ENCODE peak calls at places on chromosomes 5 and 9, in four cellular contexts. C is K562, P is HEK293T, I is GM12878. S is an unnamed sample.

GRCh38 chr5:169980418-169981053 is at the start of gene INSYN2B:
- DNase-seq in I (no peak), C (peak), P (peak), S (peak)

GRCh38 chr9:114302727-114303126 is 20.2 kb upstream of the ORM1 start:
- DNase-seq in I (no peak), C (no peak), P (no peak), S (no peak)

GRCh38 chr5:138444774-138445546 is 6.1 kb downstream of the REEP2 start:
- DNase-seq in I (no peak), C (no peak), P (no peak), S (no peak)

GRCh38 chr9:84339951-84340350 is 607 bp downstream of the SLC28A3 start:
- DNase-seq in C (no peak), P (no peak), I (no peak), S (no peak)

GRCh38 chr5:10482791-10483530 is 41.3 kb downstream of the ROPN1L start:
- DNase-seq in P (no peak), I (no peak), C (no peak), S (no peak)

GRCh38 chr9:116859763-116860162 is 172.7 kb downstream of the TRIM32 start:
- DNase-seq in P (no peak), I (no peak), C (no peak), S (no peak)

GRCh38 chr5:127080001-127080478 is 6.7 kb upstream of the C5orf63 start:
- DNase-seq in P (no peak), C (peak), I (no peak), S (no peak)

GRCh38 chr5:178778919-178779318 is 48.5 kb upstream of the ZNF354A start:
- DNase-seq in C (no peak), I (no peak), P (no peak), S (no peak)

GRCh38 chr9:86287013-86287412 is 4.7 kb upstream of the ISCA1 start:
- DNase-seq in I (no peak), P (peak), C (peak), S (peak)

GRCh38 chr9:110048976-110049698 is 158.8 kb downstream of the C9orf152 start:
- DNase-seq in C (no peak), I (no peak), P (peak), S (peak)

GRCh38 chr5:61082516-61083280 is 79.6 kb downstream of the SMIM15 start:
- DNase-seq in P (no peak), C (no peak), I (no peak), S (no peak)

GRCh38 chr9:110828148-110828730 is 159.6 kb downstream of the MUSK start:
- DNase-seq in I (no peak), P (no peak), C (no peak), S (no peak)

GRCh38 chr5:178551059-178551458 is 39.1 kb downstream of the COL23A1 start:
- DNase-seq in C (peak), P (no peak), I (no peak), S (peak)

GRCh38 chr5:60544162-60544561 is 155.8 kb downstream of the DEPDC1B start:
- DNase-seq in P (no peak), C (no peak), I (no peak), S (no peak)

GRCh38 chr9:121388140-121388925 is 18.3 kb upstream of the STOM start:
- DNase-seq in P (no peak), I (no peak), C (no peak), S (no peak)

GRCh38 chr5:34743878-34744277 is 87.8 kb downstream of the RAI14 start:
- DNase-seq in C (no peak), I (no peak), P (no peak), S (no peak)

GRCh38 chr5:60677831-60678664 is 21.9 kb downstream of the DEPDC1B start:
- DNase-seq in C (peak), I (peak), P (peak), S (peak)

GRCh38 chr9:132804576-132805295 is 73.3 kb downstream of the AK8 start:
- DNase-seq in I (no peak), P (no peak), C (no peak), S (no peak)

GRCh38 chr5:172106511-172107356 is 81.3 kb downstream of the STK10 start:
- DNase-seq in I (peak), C (peak), P (peak), S (peak)

GRCh38 chr5:140322751-140323731 is 20.1 kb upstream of the PFDN1 start:
- DNase-seq in C (no peak), P (no peak), I (no peak), S (no peak)

GRCh38 chr5:91438871-91439270 is 55.8 kb upstream of the ARRDC3 start:
- DNase-seq in P (peak), I (no peak), C (no peak), S (no peak)

GRCh38 chr5:55923177-55923872 is 71.4 kb downstream of the IL6ST start:
- DNase-seq in I (no peak), P (no peak), C (no peak), S (no peak)

GRCh38 chr5:141637693-141638419 is 1.1 kb downstream of the RELL2 start:
- DNase-seq in I (no peak), C (peak), P (peak), S (peak)

GRCh38 chr9:79952401-79952800 is 380.6 kb downstream of the TLE4 start:
- DNase-seq in P (no peak), C (no peak), I (no peak), S (no peak)

GRCh38 chr9:16318516-16319060 is 551.9 kb downstream of the BNC2 start:
- DNase-seq in P (no peak), C (no peak), I (no peak), S (no peak)

GRCh38 chr5:6712136-6712581 is 1.1 kb upstream of the TENT4A start:
- DNase-seq in P (peak), I (no peak), C (peak), S (peak)

GRCh38 chr5:93607367-93608258 is 24.6 kb downstream of the NR2F1 start:
- DNase-seq in P (peak), C (peak), I (no peak), S (peak)

GRCh38 chr9:104301770-104302169 is 202.3 kb upstream of the OR13F1 start:
- DNase-seq in C (no peak), I (no peak), P (no peak), S (no peak)

GRCh38 chr9:14283276-14283675 is 30.7 kb downstream of the NFIB start:
- DNase-seq in P (no peak), I (no peak), C (no peak), S (no peak)

GRCh38 chr9:101026824-101027223 is 1.7 kb upstream of the PLPPR1 start:
- DNase-seq in C (no peak), I (no peak), P (no peak), S (no peak)

GRCh38 chr9:113886471-113886870 is 10.4 kb downstream of the ZNF618 start:
- DNase-seq in C (no peak), P (no peak), I (no peak), S (no peak)

GRCh38 chr5:155729684-155730059 is 597.3 kb upstream of the SGCD start:
- DNase-seq in P (no peak), I (no peak), C (no peak), S (peak)

GRCh38 chr5:74040065-74040551 is 414.1 kb downstream of the ARHGEF28 start:
- DNase-seq in P (no peak), I (no peak), C (no peak), S (no peak)

DNA sequence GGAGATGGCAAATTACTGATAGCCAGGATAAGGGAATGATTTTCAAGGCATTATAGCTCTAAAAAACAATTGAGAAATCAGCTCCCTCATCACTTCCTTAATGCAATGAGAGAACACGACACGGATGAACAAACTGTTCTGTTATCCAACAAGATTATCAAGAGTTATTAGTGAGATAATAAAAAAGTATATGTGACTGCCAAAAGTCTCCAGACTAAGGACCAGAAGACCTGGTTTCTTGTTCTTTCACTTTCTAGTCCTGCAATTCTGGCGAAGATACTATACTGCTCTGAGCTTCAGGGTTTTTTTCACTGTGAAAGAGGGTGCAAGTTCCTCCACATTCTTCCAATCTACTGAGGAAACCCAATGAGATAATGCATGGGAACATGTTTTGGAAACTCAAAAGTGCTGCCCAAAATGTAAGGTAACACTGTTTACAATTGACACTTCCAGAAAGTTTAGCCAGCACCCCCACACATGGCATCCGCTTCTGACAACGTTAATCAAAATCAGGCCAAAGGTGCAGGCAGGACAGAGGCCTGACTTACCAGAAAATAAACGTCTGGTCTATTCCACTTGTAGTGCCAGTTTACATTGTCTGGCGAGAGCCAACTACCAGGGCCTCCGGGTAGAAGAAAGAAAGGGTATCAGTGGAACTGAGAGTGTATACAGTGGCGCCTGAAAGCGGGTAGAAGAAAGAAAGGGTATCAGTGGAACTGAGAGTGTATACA is 254.3 kb downstream of the DOCK8 start:
- DNase-seq in C (no peak), P (no peak), I (peak), S (no peak)
- TF ChIP-seq FOXM1 in C (no peak), P (no peak), I (no peak), S (no peak)

DNA sequence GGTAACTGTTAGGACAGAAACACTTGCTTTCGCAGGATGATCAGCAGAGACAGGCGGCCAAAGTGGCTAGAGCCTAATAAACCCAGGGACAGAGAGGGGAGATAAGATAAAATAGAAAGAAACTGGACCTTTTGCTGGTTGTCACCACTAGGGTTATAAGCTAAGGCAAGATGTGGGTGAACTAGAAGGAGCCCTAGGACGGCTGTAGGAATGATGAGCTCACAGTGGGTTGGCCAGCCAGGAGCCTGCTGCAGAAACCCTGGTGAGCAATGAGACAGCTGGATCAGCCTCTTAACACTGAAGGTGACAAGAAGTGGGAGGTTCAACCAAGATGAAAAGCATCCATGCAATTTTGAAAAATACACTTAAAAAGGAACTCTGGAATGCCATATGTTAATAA is 13.5 kb downstream of the CTNND2 start:
- DNase-seq in C (no peak), P (no peak), I (no peak), S (no peak)
- TF ChIP-seq FOXM1 in C (no peak), P (no peak), I (no peak), S (no peak)

DNA sequence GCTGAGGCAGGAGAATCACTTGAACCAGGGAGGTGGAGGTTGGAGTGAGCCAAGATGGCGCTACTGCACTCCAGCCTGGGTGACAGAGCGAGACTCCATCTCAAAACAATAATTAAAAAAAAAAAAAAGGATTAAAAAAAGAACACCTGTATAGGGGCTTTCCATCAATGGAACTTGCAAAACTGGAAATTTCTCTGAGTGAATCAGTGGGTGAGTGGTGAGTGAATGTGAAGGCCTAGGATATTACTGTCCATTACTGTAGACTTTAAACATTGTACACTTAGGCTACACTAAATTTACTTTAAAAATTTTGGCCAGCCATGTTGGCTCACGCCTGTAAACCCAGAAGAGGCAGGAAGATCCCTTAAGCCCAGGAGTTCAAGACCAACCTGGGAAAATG is 5.7 kb upstream of the RARS1 start:
- DNase-seq in C (no peak), P (no peak), I (no peak), S (no peak)
- TF ChIP-seq FOXM1 in C (no peak), P (no peak), I (no peak), S (no peak)

GRCh38 chr5:106393276-106393675 is 1277.5 kb downstream of the EFNA5 start:
- DNase-seq in I (no peak), C (no peak), P (no peak), S (no peak)

GRCh38 chr5:106397700-106398099 is 1273.0 kb downstream of the EFNA5 start:
- DNase-seq in P (no peak), I (no peak), C (no peak), S (no peak)

GRCh38 chr5:106392766-106393165 is 1278.0 kb downstream of the EFNA5 start:
- DNase-seq in P (no peak), C (no peak), I (no peak), S (no peak)
- TF ChIP-seq FOXM1 in P (no peak), C (no peak), I (no peak), S (no peak)